ENCODE peak calls at places on chromosome 1, in five cellular contexts. F is IMR-90, A is T follicular helper cell, B is NCI-H1092 treated with DMSO at 0.1 percent for 48 hours, H is NCI-H748 treated with DMSO at 0.1 percent for 48 hours. L is an unnamed sample.

GRCh38 chr1:87760100-87760499 is 431.4 kb downstream of the LMO4 start:
- DNase-seq in A (no peak), F (peak), B (no peak), H (no peak), L (no peak)

GRCh38 chr1:18481190-18481920 is 625 bp downstream of the KLHDC7A start:
- DNase-seq in F (no peak), B (peak), H (no peak), A (no peak), L (no peak)

GRCh38 chr1:40820251-40820797 is 36.7 kb downstream of the KCNQ4 start:
- DNase-seq in H (no peak), F (no peak), B (no peak), A (no peak), L (no peak)

GRCh38 chr1:14968251-14968812 is 185.2 kb upstream of the TMEM51 start:
- DNase-seq in B (no peak), H (no peak), F (peak), A (no peak), L (no peak)

GRCh38 chr1:208101661-208102431 is 142.3 kb downstream of the PLXNA2 start:
- DNase-seq in H (no peak), A (no peak), F (peak), B (peak), L (no peak)

GRCh38 chr1:23358310-23358709 is 11.3 kb downstream of the ZNF436 start:
- DNase-seq in F (no peak), A (no peak), B (no peak), H (no peak), L (no peak)

GRCh38 chr1:147720557-147720956 is 39.8 kb downstream of the GJA5 start:
- DNase-seq in A (no peak), B (no peak), H (no peak), F (no peak), L (no peak)

GRCh38 chr1:107687846-107688753 is 276.9 kb downstream of the VAV3 start:
- DNase-seq in A (no peak), H (no peak), B (no peak), F (no peak), L (no peak)

GRCh38 chr1:76110662-76111061 is 36.1 kb downstream of the ST6GALNAC3 start:
- DNase-seq in H (no peak), B (no peak), A (no peak), F (peak), L (no peak)

GRCh38 chr1:102899935-102900334 is 208.4 kb downstream of the COL11A1 start:
- DNase-seq in B (no peak), A (no peak), F (no peak), H (no peak), L (no peak)

GRCh38 chr1:243475966-243476365 is 220.1 kb downstream of the SDCCAG8 start:
- DNase-seq in B (no peak), H (peak), A (no peak), F (peak), L (no peak)

L was measured in effector memory CD4-positive, alpha-beta T cell.